ENCODE peak calls at places on chromosomes 13 and 19, in four cellular contexts. G, M, D and Q are unnamed samples.

GRCh38 chr19:16327501-16327900 is 2.9 kb downstream of the KLF2 start:
- DNase-seq in G (no peak), M (no peak), D (no peak), Q (no peak)

GRCh38 chr13:114313061-114313860 is 1.0 kb upstream of the CHAMP1 start:
- DNase-seq in G (no peak), M (no peak), D (no peak), Q (no peak)

GRCh38 chr13:40063278-40063698 is 407.8 kb downstream of the COG6 start:
- DNase-seq in G (no peak), M (no peak), D (no peak), Q (no peak)

GRCh38 chr13:88411696-88412095 is 740.5 kb downstream of the SLITRK5 start:
- DNase-seq in G (no peak), M (no peak), D (no peak), Q (no peak)

GRCh38 chr13:94967183-94968039 is 255.1 kb upstream of the SOX21 start:
- DNase-seq in G (no peak), M (no peak), D (no peak), Q (no peak)

GRCh38 chr19:58586131-58586765 is 13.1 kb upstream of the MZF1 start:
- DNase-seq in G (no peak), M (no peak), D (no peak), Q (peak; percentile 62)

GRCh38 chr19:12833747-12834417 is 497 bp downstream of the RTBDN start:
- DNase-seq in G (no peak), M (no peak), D (no peak), Q (no peak)

GRCh38 chr13:20492641-20493040 is 33.0 kb downstream of the CRYL1 start:
- DNase-seq in G (no peak), M (no peak), D (no peak), Q (no peak)

GRCh38 chr13:106133025-106133424 is 402.4 kb downstream of the EFNB2 start:
- DNase-seq in G (no peak), M (no peak), D (no peak), Q (no peak)

GRCh38 chr19:29550896-29551295 is 25.1 kb downstream of the VSTM2B start:
- DNase-seq in G (no peak), M (no peak), D (no peak), Q (no peak)

GRCh38 chr19:41355035-41355434 is 1.3 kb upstream of the TGFB1 start:
- DNase-seq in G (no peak), M (no peak), D (no peak), Q (no peak)

GRCh38 chr19:41352279-41352608 is 1.5 kb downstream of the TGFB1 start:
- DNase-seq in G (no peak), M (no peak), D (no peak), Q (no peak)

GRCh38 chr19:41352609-41353465 is 885 bp downstream of the TGFB1 start:
- DNase-seq in G (peak; percentile 71), M (peak; percentile 81), D (peak; percentile 65), Q (peak; percentile 83)

GRCh38 chr19:41354343-41354974 is 737 bp upstream of the TGFB1 start:
- DNase-seq in G (no peak), M (no peak), D (no peak), Q (no peak)

DNA sequence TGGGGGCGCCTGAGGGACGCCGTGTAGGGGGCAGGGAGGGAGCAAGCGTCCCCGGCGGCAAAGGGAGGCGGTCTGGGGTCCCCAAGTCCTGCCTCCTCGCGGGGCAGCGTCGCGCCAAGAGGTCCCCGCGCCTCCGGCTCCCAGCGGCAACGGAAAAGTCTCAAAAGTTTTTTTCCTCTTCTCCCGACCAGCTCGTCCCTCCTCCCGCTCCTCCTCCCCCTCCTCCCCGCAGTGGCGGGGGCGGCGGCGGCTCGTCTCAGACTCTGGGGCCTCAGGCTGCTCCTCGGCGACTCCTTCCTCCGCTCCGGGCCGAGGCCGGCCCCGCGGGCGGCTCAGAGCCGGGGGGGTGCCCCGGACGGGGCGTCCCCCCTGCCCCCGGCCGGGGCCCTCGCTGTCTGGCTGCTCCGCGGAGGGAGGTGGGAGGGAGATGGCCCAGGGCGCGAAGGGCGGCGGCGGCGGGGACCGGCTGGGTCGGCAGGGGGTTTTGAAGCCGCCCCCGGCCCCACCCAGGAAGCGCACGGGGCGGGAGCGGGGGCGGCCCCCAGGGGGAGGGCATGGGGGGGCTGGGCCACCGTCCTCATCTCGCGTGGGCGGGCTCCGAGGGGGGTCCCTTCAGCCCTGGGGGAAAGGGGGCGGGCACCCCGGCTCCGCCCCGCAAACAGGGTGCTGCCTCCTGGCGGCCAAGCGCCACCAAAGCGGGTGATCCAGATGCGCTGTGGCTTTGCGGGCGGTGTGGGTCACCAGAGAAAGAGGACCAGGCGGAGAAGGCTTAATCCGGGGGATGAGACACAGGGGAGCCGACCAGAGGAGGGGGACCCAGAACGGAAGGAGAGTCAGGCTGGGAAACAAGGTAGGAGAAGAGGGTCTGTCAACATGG is at the start of gene TGFB1:
- DNase-seq in G (peak; percentile 89), M (peak; percentile 94), D (peak; percentile 87), Q (peak; percentile 95)
- H3K4me3 ChIP-seq in G (peak within 1 kb of the TSS; percentile 70), M (peak within 1 kb of the TSS; percentile 88), D (peak within 1 kb of the TSS; percentile 85), Q (peak within 1 kb of the TSS; percentile 93)

GRCh38 chr19:2213799-2214198 is 22.3 kb downstream of the PLEKHJ1 start:
- DNase-seq in G (no peak), M (no peak), D (no peak), Q (no peak)

GRCh38 chr19:2215281-2215751 is 20.8 kb downstream of the PLEKHJ1 start:
- DNase-seq in G (no peak), M (no peak), D (no peak), Q (no peak)

GRCh38 chr19:2210987-2211740 is 25.0 kb downstream of the PLEKHJ1 start:
- DNase-seq in G (no peak), M (no peak), D (no peak), Q (no peak)

GRCh38 chr19:2214253-2214652 is 21.9 kb downstream of the PLEKHJ1 start:
- DNase-seq in G (no peak), M (no peak), D (no peak), Q (no peak)

GRCh38 chr19:2212861-2213711 is 23.0 kb downstream of the PLEKHJ1 start:
- DNase-seq in G (no peak), M (peak; percentile 73), D (peak; percentile 39), Q (no peak)
- H3K27ac ChIP-seq in G (no peak overlapping the region), M (peak overlapping the region; percentile 60), D (no peak overlapping the region), Q (no peak overlapping the region)

DNA sequence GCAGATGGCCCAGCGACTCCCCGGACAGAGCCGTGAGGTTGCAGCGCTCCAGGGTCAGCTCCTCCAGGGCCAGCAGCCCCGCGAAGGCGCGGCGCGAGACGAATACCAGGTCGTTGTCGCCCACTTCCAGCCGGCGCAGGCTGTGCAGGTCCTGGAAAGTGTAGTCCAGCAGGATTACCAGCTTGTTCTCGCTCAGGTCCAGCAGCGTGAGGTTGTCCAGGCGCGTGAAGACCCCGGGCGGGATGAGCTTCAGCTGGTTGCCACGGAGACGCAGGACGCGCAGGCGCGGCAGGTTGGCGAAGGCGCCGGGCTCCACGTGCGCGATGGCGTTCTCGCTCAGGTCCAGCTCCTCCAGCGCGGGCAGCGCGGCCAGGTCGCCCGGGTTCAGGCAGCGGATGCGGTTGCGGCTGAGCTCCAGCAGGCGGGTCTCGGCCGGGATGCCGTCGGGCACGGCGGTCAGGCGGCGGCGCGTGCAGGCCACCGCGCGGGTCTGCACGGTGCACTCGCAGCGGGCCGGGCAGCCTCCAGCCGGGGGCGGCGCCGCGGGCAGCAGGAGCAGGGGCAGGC is 9.3 kb upstream of the PEAK3 start:
- DNase-seq in G (no peak), M (no peak), D (no peak), Q (no peak)
- TF ChIP-seq CTCF in G (no peak), M (no peak), D (no peak), Q (no peak)

DNA sequence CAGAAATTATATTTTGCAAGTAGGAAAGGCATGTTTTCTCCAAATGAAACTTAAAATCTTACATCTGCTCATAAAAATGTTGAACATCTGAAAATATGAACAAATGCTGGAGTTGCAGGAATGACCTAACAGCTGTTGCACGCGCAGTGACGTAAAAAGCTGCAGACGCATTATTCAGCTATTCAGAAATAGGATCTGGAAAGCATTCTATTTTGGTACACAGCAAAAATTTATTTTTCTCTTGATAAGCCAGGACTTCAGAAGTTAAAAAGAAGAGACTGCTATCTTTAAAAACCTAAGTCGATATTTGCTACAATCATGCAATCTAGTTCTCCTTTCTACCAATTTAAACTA is 36.9 kb upstream of the STARD13 start:
- DNase-seq in G (peak; percentile 79), M (no peak), D (no peak), Q (peak; percentile 83)
- H3K4me3 ChIP-seq in G (peak overlapping the region; percentile 20), M (no peak overlapping the region), D (no peak overlapping the region), Q (peak overlapping the region; percentile 59)

GRCh38 chr19:51417107-51417806 is at the start of gene SIGLEC10:
- DNase-seq in G (no peak), M (peak; percentile 84), D (peak; percentile 56), Q (no peak)
- H3K27ac ChIP-seq in G (no peak within 1 kb of the TSS), M (peak within 1 kb of the TSS; percentile 67), D (no peak within 1 kb of the TSS), Q (peak within 1 kb of the TSS; percentile 58)

DNA sequence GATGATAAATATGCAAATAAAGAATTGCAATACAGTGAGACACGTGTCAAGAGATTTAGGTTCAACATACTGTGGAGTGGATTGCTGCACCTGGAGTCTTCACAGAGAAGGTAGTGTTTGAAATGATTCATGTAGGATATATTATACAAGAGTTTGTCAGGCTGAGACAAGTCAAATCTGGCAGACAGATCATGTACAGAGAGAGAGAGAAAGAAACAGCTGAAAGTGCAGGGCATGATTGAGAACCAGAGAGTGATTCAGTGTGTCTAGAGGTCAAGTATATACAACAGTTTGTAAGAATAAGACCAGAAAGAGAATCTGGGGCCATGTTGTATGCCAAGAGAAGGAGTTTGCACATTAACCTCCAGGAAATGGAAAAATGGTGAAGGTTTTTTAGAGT is 2.1 kb upstream of the VWA8 start:
- DNase-seq in G (no peak), M (no peak), D (no peak), Q (no peak)
- TF ChIP-seq CTCF in G (no peak), M (no peak), D (no peak), Q (no peak)

GRCh38 chr19:5339950-5340636 is 519 bp downstream of the PTPRS start:
- DNase-seq in G (no peak), M (no peak), D (no peak), Q (no peak)
- H3K4me3 ChIP-seq in G (peak overlapping the region; percentile 36), M (peak overlapping the region; percentile 57), D (peak overlapping the region; percentile 28), Q (peak overlapping the region; percentile 83)

DNA sequence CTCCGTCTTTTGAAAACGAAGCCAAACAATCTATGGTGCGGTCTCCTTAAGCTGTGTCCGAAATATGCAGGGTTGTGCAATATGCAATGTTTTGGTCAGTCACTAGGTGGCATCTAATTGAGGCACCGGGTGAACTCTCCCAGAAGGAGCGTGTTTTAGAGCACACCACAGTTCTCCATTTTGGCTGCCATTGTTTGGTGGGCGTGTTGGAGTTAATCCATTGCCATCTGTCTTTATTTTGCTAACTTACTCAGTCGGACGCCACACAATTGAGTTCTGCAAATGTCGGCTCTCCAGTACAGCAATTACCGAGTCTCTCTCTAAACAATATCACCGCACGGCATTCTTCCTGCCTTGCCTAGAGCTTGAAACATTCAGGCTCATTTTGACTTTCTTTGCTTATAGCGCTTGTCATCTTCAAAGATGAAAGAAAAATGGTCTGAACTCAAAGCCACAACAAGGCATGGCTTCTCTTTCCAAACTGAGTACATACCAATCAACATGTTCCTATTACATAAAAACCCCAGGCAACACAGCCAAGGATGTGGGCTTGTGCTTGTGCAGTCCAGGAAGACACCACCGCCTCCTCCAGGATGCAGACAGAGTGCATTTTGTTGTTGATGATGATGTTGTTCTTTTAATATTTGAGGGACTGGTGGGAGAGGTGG is 182.0 kb upstream of the SERP2 start:
- DNase-seq in G (peak; percentile 54), M (no peak), D (peak; percentile 69), Q (no peak)
- H3K27ac ChIP-seq in G (peak overlapping the region; percentile 51), M (peak overlapping the region; percentile 46), D (no peak overlapping the region), Q (peak overlapping the region; percentile 24)

GRCh38 chr19:35327642-35328041 is 1.3 kb upstream of the CD22 start:
- DNase-seq in G (no peak), M (no peak), D (no peak), Q (no peak)
- TF ChIP-seq CTCF in G (no peak), M (no peak), D (no peak), Q (no peak)